ENCODE peak calls at places on chromosome 15, in seven cellular contexts. One of them, this sample, is unnamed.

GRCh38 chr15:62066663-62067447 is at the start of gene C2CD4A:
- DNase-seq in GM23248: peak; percentile 56
- DNase-seq in transverse colon: peak; percentile 83
- DNase-seq in tibial nerve: no peak
- DNase-seq in neuronal stem cell: peak; percentile 49
- DNase-seq in ovary: peak; percentile 74
- DNase-seq in right atrium auricular region: no peak
- DNase-seq in this sample: peak; percentile 87

GRCh38 chr15:100109486-100110035 is 232.2 kb downstream of the ADAMTS17 start:
- DNase-seq in transverse colon: no peak
- DNase-seq in ovary: peak; percentile 6
- DNase-seq in tibial nerve: no peak
- DNase-seq in right atrium auricular region: peak; percentile 44
- DNase-seq in neuronal stem cell: no peak
- DNase-seq in GM23248: no peak
- DNase-seq in this sample: no peak

GRCh38 chr15:59376735-59377134 is 4.1 kb upstream of the MYO1E start:
- DNase-seq in GM23248: peak; percentile 10
- DNase-seq in tibial nerve: no peak
- DNase-seq in transverse colon: no peak
- DNase-seq in ovary: no peak
- DNase-seq in right atrium auricular region: no peak
- DNase-seq in neuronal stem cell: no peak
- DNase-seq in this sample: no peak

GRCh38 chr15:59996498-59997041 is 7.5 kb upstream of the FOXB1 start:
- DNase-seq in right atrium auricular region: no peak
- DNase-seq in GM23248: no peak
- DNase-seq in neuronal stem cell: no peak
- DNase-seq in ovary: no peak
- DNase-seq in transverse colon: no peak
- DNase-seq in tibial nerve: no peak
- DNase-seq in this sample: no peak

GRCh38 chr15:67746450-67746849 is 78.9 kb upstream of the SKOR1 start:
- DNase-seq in right atrium auricular region: no peak
- DNase-seq in tibial nerve: no peak
- DNase-seq in GM23248: no peak
- DNase-seq in neuronal stem cell: no peak
- DNase-seq in transverse colon: no peak
- DNase-seq in ovary: no peak
- DNase-seq in this sample: no peak

GRCh38 chr15:63401078-63401477 is 19.4 kb upstream of the CA12 start:
- DNase-seq in GM23248: peak; percentile 59
- DNase-seq in neuronal stem cell: no peak
- DNase-seq in tibial nerve: no peak
- DNase-seq in ovary: no peak
- DNase-seq in right atrium auricular region: no peak
- DNase-seq in transverse colon: no peak
- DNase-seq in this sample: no peak

GRCh38 chr15:78341057-78341763 is 1.1 kb downstream of the CRABP1 start:
- DNase-seq in tibial nerve: no peak
- DNase-seq in transverse colon: no peak
- DNase-seq in right atrium auricular region: no peak
- DNase-seq in ovary: no peak
- DNase-seq in GM23248: no peak
- DNase-seq in neuronal stem cell: no peak
- DNase-seq in this sample: no peak

GRCh38 chr15:39851505-39852082 is 68.5 kb downstream of the GPR176 start:
- DNase-seq in neuronal stem cell: no peak
- DNase-seq in transverse colon: no peak
- DNase-seq in right atrium auricular region: no peak
- DNase-seq in tibial nerve: no peak
- DNase-seq in ovary: no peak
- DNase-seq in GM23248: peak; percentile 41
- DNase-seq in this sample: no peak

GRCh38 chr15:98874773-98875172 is 132.8 kb downstream of the PGPEP1L start:
- DNase-seq in neuronal stem cell: no peak
- DNase-seq in GM23248: no peak
- DNase-seq in tibial nerve: no peak
- DNase-seq in right atrium auricular region: no peak
- DNase-seq in transverse colon: no peak
- DNase-seq in ovary: no peak
- DNase-seq in this sample: no peak
- H3K4me3 ChIP-seq in neuronal stem cell: no peak overlapping the region
- H3K4me3 ChIP-seq in GM23248: peak overlapping the region; percentile 57
- H3K4me3 ChIP-seq in tibial nerve: no peak overlapping the region
- H3K4me3 ChIP-seq in right atrium auricular region: no peak overlapping the region
- H3K4me3 ChIP-seq in transverse colon: no peak overlapping the region
- H3K4me3 ChIP-seq in ovary: no peak overlapping the region
- H3K4me3 ChIP-seq in this sample: no peak overlapping the region

DNA sequence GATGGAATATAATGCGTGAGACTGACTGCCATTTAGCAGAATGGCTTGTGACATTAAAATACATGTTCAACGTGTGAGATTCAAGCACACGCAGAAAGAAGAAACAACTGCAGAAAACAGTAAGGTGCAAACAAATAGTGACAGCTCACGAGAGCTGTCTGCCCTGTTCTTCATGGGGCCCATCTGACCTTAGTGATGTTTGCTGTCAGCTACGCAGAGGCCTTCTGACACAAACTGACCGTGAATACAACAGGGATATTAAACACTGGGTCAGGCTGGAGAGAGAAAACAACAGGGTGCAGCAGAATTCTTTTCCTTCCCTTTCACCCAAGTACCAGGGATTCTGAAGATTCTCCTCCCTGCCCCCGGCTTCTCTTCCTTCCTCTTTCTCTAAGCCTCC is 2.2 kb downstream of the TNFAIP8L3 start:
- DNase-seq in ovary: no peak
- DNase-seq in GM23248: no peak
- DNase-seq in right atrium auricular region: no peak
- DNase-seq in neuronal stem cell: no peak
- DNase-seq in transverse colon: no peak
- DNase-seq in tibial nerve: no peak
- DNase-seq in this sample: no peak
- H3K27me3 ChIP-seq in ovary: no peaks in the 10 kb centered on the region
- H3K27me3 ChIP-seq in GM23248: no peaks in the 10 kb centered on the region
- H3K27me3 ChIP-seq in right atrium auricular region: no peaks in the 10 kb centered on the region
- H3K27me3 ChIP-seq in neuronal stem cell: peaks cover 87% of the 10 kb centered on the region
- H3K27me3 ChIP-seq in transverse colon: peaks cover 26% of the 10 kb centered on the region
- H3K27me3 ChIP-seq in tibial nerve: peaks cover 43% of the 10 kb centered on the region
- H3K27me3 ChIP-seq in this sample: peaks cover 57% of the 10 kb centered on the region

DNA sequence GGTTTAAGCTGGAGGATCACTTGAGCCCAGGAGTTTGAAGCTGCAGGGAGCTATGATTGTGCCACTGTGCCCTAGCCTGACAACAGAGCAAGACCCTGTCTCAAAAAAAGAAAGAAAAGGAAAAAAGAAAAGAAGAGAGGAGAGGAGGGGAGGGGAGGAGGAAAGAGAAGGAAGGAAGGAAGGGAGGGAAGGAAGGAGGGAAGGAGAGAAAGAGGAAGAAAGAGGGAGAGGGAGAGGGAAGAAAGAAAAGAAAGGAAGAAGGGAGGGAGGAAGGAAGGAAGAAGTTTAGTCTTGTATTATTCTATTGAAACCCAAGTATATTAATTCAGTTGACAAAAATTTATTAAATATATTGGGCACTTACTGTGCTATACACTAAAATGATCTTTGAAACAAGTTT is 11.5 kb downstream of the GOLM2 start:
- DNase-seq in transverse colon: no peak
- DNase-seq in tibial nerve: no peak
- DNase-seq in right atrium auricular region: no peak
- DNase-seq in neuronal stem cell: no peak
- DNase-seq in ovary: no peak
- DNase-seq in GM23248: no peak
- DNase-seq in this sample: no peak
- H3K4me3 ChIP-seq in transverse colon: no peak overlapping the region
- H3K4me3 ChIP-seq in tibial nerve: no peak overlapping the region
- H3K4me3 ChIP-seq in right atrium auricular region: no peak overlapping the region
- H3K4me3 ChIP-seq in neuronal stem cell: no peak overlapping the region
- H3K4me3 ChIP-seq in ovary: no peak overlapping the region
- H3K4me3 ChIP-seq in GM23248: no peak overlapping the region
- H3K4me3 ChIP-seq in this sample: no peak overlapping the region

GRCh38 chr15:89356634-89357298 is 22.1 kb upstream of the POLG start:
- DNase-seq in GM23248: peak; percentile 59
- DNase-seq in neuronal stem cell: no peak
- DNase-seq in ovary: no peak
- DNase-seq in tibial nerve: no peak
- DNase-seq in right atrium auricular region: no peak
- DNase-seq in transverse colon: no peak
- DNase-seq in this sample: no peak
- H3K27me3 ChIP-seq in GM23248: peaks cover 79% of the 10 kb centered on the region
- H3K27me3 ChIP-seq in neuronal stem cell: peaks cover 86% of the 10 kb centered on the region
- H3K27me3 ChIP-seq in ovary: no peaks in the 10 kb centered on the region
- H3K27me3 ChIP-seq in tibial nerve: peaks cover 86% of the 10 kb centered on the region
- H3K27me3 ChIP-seq in right atrium auricular region: peaks cover 24% of the 10 kb centered on the region
- H3K27me3 ChIP-seq in transverse colon: peaks cover 86% of the 10 kb centered on the region
- H3K27me3 ChIP-seq in this sample: peaks cover 59% of the 10 kb centered on the region

GRCh38 chr15:41332788-41333527 is at the start of gene NUSAP1:
- DNase-seq in tibial nerve: no peak
- DNase-seq in transverse colon: no peak
- DNase-seq in ovary: no peak
- DNase-seq in neuronal stem cell: no peak
- DNase-seq in right atrium auricular region: no peak
- DNase-seq in GM23248: peak; percentile 60
- DNase-seq in this sample: no peak

GRCh38 chr15:41331833-41332787 is at the start of gene OIP5:
- DNase-seq in tibial nerve: peak; percentile 92
- DNase-seq in right atrium auricular region: peak; percentile 98
- DNase-seq in GM23248: peak; percentile 100
- DNase-seq in neuronal stem cell: peak; percentile 99
- DNase-seq in ovary: peak; percentile 98
- DNase-seq in transverse colon: peak; percentile 98
- DNase-seq in this sample: peak; percentile 99

GRCh38 chr15:41336549-41336948 is 3.9 kb downstream of the NUSAP1 start:
- DNase-seq in GM23248: no peak
- DNase-seq in right atrium auricular region: no peak
- DNase-seq in transverse colon: no peak
- DNase-seq in neuronal stem cell: no peak
- DNase-seq in ovary: no peak
- DNase-seq in tibial nerve: no peak
- DNase-seq in this sample: no peak

GRCh38 chr15:41337047-41337446 is 4.4 kb downstream of the NUSAP1 start:
- DNase-seq in right atrium auricular region: no peak
- DNase-seq in tibial nerve: no peak
- DNase-seq in GM23248: no peak
- DNase-seq in neuronal stem cell: no peak
- DNase-seq in transverse colon: no peak
- DNase-seq in ovary: no peak
- DNase-seq in this sample: no peak

DNA sequence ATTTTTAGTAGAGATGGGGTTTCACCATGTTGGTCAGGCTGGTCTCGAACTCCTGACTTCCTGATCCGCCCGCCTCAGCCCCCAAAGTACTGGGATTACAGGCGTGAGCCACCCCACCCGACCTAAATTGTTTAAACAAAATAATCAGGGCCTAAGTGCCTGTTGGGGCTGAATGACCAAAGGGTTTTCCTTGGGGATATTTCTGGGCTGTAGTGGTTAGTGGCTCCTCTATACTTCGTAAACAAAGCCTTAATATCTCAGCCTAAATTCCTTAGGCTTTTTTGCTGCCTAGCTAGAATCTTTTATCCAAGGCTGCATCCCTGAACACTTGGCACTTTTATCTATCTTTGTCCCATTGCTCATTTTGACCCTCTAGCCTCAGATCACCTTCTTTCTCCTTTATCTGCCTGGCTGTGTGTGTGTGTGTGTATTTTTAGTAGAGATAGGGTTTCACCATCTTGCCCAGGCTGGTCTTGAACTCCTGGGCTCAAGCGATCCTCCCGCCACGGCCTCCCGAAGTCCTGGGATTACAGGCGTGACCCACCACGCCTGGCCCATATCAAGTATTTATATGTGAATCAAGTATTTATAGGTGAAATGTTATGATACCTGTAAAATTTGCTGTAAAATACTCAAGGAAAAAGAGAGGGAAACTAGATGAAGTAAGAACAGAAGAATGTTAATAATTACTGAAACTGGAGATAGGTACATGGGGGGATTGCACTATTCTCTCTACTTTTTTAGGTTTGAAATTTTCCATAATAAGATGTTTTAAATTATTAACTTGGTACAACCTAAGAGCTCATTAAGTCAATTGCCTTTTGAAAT is 1.8 kb downstream of the NUSAP1 start:
- DNase-seq in right atrium auricular region: no peak
- DNase-seq in tibial nerve: no peak
- DNase-seq in transverse colon: no peak
- DNase-seq in neuronal stem cell: no peak
- DNase-seq in GM23248: no peak
- DNase-seq in ovary: no peak
- DNase-seq in this sample: no peak
- H3K4me3 ChIP-seq in right atrium auricular region: no peak overlapping the region
- H3K4me3 ChIP-seq in tibial nerve: no peak overlapping the region
- H3K4me3 ChIP-seq in transverse colon: no peak overlapping the region
- H3K4me3 ChIP-seq in neuronal stem cell: peak overlapping the region; percentile 71
- H3K4me3 ChIP-seq in GM23248: peak overlapping the region; percentile 98
- H3K4me3 ChIP-seq in ovary: no peak overlapping the region
- H3K4me3 ChIP-seq in this sample: peak overlapping the region; percentile 90

GRCh38 chr15:73832657-73833056 is 40.7 kb upstream of the TBC1D21 start:
- DNase-seq in tibial nerve: no peak
- DNase-seq in transverse colon: no peak
- DNase-seq in right atrium auricular region: no peak
- DNase-seq in neuronal stem cell: no peak
- DNase-seq in GM23248: peak; percentile 5
- DNase-seq in ovary: no peak
- DNase-seq in this sample: no peak
- H3K27me3 ChIP-seq in tibial nerve: peaks cover 15% of the 10 kb centered on the region
- H3K27me3 ChIP-seq in transverse colon: peaks cover 2% of the 10 kb centered on the region
- H3K27me3 ChIP-seq in right atrium auricular region: no peaks in the 10 kb centered on the region
- H3K27me3 ChIP-seq in neuronal stem cell: peaks cover 28% of the 10 kb centered on the region
- H3K27me3 ChIP-seq in GM23248: peaks cover 44% of the 10 kb centered on the region
- H3K27me3 ChIP-seq in ovary: no peaks in the 10 kb centered on the region
- H3K27me3 ChIP-seq in this sample: peaks cover 59% of the 10 kb centered on the region

DNA sequence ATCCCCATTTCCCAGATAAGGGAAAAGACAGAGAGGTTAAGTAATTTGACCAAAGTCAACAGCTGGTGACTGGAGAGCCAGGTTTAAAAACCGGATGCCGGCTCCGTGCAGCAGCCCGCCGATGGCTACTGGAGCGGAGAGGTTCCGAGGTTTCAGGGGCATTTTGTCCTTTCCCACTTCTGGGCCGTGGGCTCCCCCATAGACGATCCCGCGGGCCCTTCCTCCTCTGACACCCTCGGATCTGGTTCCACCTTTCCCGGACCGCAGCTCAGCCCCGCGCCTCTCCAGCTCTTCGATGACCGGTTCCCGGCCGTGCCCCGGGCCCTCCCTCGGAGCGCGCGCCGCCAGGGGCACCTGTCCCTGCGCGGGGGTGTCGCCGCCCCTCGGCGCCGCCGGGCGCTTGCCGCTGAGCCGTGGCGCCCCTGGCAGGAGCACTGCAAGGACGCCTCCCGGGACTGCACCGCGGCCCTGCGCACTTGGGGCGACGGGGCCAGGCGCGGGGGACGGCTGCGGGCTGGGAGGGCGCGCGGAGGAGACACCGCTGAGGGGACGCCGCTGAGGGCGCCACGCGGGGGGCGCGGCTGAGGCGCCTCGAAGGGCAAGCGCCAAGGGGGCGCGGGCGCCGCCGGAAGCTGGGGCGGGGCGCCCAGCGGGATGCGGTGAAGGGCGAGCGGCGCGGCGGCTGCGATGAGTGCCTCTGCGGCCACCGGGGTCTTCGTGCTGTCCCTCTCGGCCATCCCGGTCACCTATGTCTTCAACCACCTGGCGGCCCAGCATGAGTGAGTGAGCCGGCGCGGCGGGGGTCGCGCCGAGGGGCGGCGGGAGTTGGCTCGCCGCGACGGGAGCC is at the start of gene TM6SF1:
- DNase-seq in ovary: no peak
- DNase-seq in transverse colon: no peak
- DNase-seq in GM23248: peak; percentile 21
- DNase-seq in tibial nerve: no peak
- DNase-seq in neuronal stem cell: no peak
- DNase-seq in right atrium auricular region: no peak
- DNase-seq in this sample: peak; percentile 66
- H3K4me3 ChIP-seq in ovary: peak within 1 kb of the TSS; percentile 22
- H3K4me3 ChIP-seq in transverse colon: peak within 1 kb of the TSS; percentile 15
- H3K4me3 ChIP-seq in GM23248: peak within 1 kb of the TSS; percentile 63
- H3K4me3 ChIP-seq in tibial nerve: peak within 1 kb of the TSS; percentile 34
- H3K4me3 ChIP-seq in neuronal stem cell: peak within 1 kb of the TSS; percentile 42
- H3K4me3 ChIP-seq in right atrium auricular region: peak within 1 kb of the TSS; percentile 51
- H3K4me3 ChIP-seq in this sample: peak within 1 kb of the TSS; percentile 46